ENCODE peak calls at places on chromosomes 4 and X, in nine cellular contexts. G, K, Y, P, C, I, D, H and S are unnamed samples.

GRCh38 chr4:162485486-162485885 is 321.7 kb upstream of the FSTL5 start:
- DNase-seq in D (no peak), H (peak; percentile 40), I (no peak), Y (no peak), C (no peak), P (no peak), K (no peak), G (no peak), S (no peak)

GRCh38 chr4:83618431-83618830 is 82.5 kb downstream of the GPAT3 start:
- DNase-seq in K (no peak), P (peak; percentile 50), C (peak; percentile 83), D (no peak), G (peak; percentile 23), Y (no peak), I (no peak), H (peak; percentile 84), S (no peak)

GRCh38 chr4:76883147-76883546 is 14.8 kb downstream of the SOWAHB start:
- DNase-seq in K (no peak), C (no peak), G (no peak), H (no peak), P (no peak), Y (no peak), D (no peak), I (no peak), S (peak; percentile 26)

GRCh38 chr4:62835579-62835978 is 1573.7 kb downstream of the TECRL start:
- DNase-seq in I (no peak), C (no peak), H (no peak), D (no peak), K (no peak), Y (no peak), P (no peak), G (no peak), S (no peak)

GRCh38 chr4:76655566-76656479 is 220.8 kb downstream of the SHROOM3 start:
- DNase-seq in P (no peak), Y (no peak), I (no peak), D (no peak), H (peak; percentile 20), K (no peak), G (no peak), C (no peak), S (no peak)

GRCh38 chr4:73770917-73771316 is 30.5 kb downstream of the CXCL8 start:
- DNase-seq in G (no peak), I (peak; percentile 69), H (no peak), K (no peak), P (peak; percentile 70), C (no peak), Y (no peak), D (no peak), S (no peak)

GRCh38 chr4:106034205-106034604 is 138.9 kb downstream of the NPNT start:
- DNase-seq in K (no peak), C (peak; percentile 84), I (no peak), P (no peak), Y (no peak), D (no peak), H (peak; percentile 56), G (no peak), S (no peak)

GRCh38 chrX:116232833-116233232 is 62.3 kb downstream of the AGTR2 start:
- DNase-seq in K (no peak), G (no peak), P (no peak), D (no peak), H (peak; percentile 83), I (no peak), C (peak; percentile 72), Y (no peak), S (no peak)

GRCh38 chrX:47637546-47638195 is 7.9 kb upstream of the CFP start:
- DNase-seq in C (no peak), H (no peak), D (peak; percentile 30), P (peak; percentile 28), Y (peak; percentile 65), G (peak; percentile 72), I (no peak), K (no peak), S (no peak)

GRCh38 chrX:131237363-131237762 is 51.7 kb downstream of the IGSF1 start:
- DNase-seq in P (no peak), C (no peak), G (peak; percentile 13), H (no peak), K (no peak), Y (no peak), D (no peak), I (no peak), S (no peak)

GRCh38 chrX:97372006-97372766 is 488.5 kb downstream of the RPA4 start:
- DNase-seq in P (no peak), Y (no peak), C (no peak), I (no peak), K (no peak), D (no peak), G (no peak), H (no peak), S (no peak)

GRCh38 chrX:17801431-17801830 is 59.7 kb downstream of the RAI2 start:
- DNase-seq in Y (no peak), H (no peak), C (no peak), I (no peak), D (no peak), P (no peak), K (no peak), G (no peak), S (no peak)

GRCh38 chr4:77465271-77465670 is 140.3 kb upstream of the CXCL13 start:
- DNase-seq in Y (no peak), G (peak; percentile 52), D (no peak), I (no peak), K (no peak), H (peak; percentile 33), C (peak; percentile 20), P (peak; percentile 15), S (no peak)

GRCh38 chr4:102438396-102438795 is 62.8 kb upstream of the NFKB1 start:
- DNase-seq in I (no peak), G (no peak), D (no peak), C (peak; percentile 12), K (no peak), P (no peak), H (peak; percentile 71), Y (no peak), S (no peak)

GRCh38 chr4:155007660-155008176 is 200.7 kb upstream of the NPY2R start:
- DNase-seq in D (no peak), Y (no peak), I (no peak), H (no peak), K (no peak), P (no peak), G (no peak), C (no peak), S (no peak)

GRCh38 chrX:63250253-63250868 is 100.8 kb downstream of the SPIN4 start:
- DNase-seq in Y (peak; percentile 30), C (peak; percentile 89), I (no peak), P (peak; percentile 17), K (peak; percentile 86), H (peak; percentile 76), G (peak; percentile 81), D (peak; percentile 44), S (peak; percentile 23)

GRCh38 chrX:17459008-17459407 is 84.0 kb downstream of the NHS start:
- DNase-seq in K (no peak), H (peak; percentile 70), Y (no peak), I (no peak), P (no peak), C (peak; percentile 85), G (no peak), D (no peak), S (no peak)

GRCh38 chrX:107675365-107675654 is 47.0 kb downstream of the PRPS1 start:
- DNase-seq in G (no peak), Y (no peak), D (no peak), P (no peak), K (no peak), I (no peak), H (no peak), C (no peak), S (no peak)
- H3K4me3 ChIP-seq in G (no peak overlapping the region), Y (no peak overlapping the region), D (peak overlapping the region; percentile 78), P (no peak overlapping the region), K (no peak overlapping the region), I (no peak overlapping the region), H (no peak overlapping the region), C (no peak overlapping the region), S (no peak overlapping the region)

DNA sequence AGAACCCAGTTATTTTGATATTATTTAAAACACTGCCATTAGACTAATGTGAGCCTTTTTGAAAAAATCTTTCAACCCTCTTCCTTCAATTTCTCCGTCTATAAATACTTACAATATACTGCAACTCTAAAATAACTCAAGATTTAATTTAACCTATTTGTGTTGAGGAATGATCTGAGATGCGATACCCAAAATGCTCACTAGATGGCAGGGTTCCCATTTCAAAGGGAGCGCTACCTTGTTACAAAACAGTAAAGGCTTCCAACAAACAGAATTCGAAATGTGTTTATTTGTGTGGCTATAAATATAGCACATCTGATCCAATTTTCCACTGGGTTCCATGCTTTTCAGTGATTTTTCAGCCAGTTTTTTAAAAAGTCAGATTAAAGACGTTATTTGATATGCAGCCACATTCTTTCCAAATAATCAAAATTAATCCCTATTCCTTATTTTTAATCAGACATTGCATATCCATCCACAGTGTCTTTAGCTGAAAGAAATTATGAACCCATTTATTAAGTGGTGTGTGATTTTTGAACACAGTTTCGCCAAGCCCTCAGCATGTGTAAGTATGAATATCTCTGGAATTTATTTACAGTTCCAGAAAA is 667.9 kb upstream of the LCORL start:
- DNase-seq in K (peak; percentile 72), H (peak; percentile 65), G (peak; percentile 79), P (peak; percentile 68), Y (no peak), D (peak; percentile 14), C (peak; percentile 60), I (no peak), S (peak; percentile 34)
- H3K4me3 ChIP-seq in K (no peak overlapping the region), H (no peak overlapping the region), G (no peak overlapping the region), P (no peak overlapping the region), Y (no peak overlapping the region), D (no peak overlapping the region), C (no peak overlapping the region), I (no peak overlapping the region), S (no peak overlapping the region)

GRCh38 chr4:110614173-110614948 is 8.5 kb downstream of the PITX2 start:
- DNase-seq in H (no peak), Y (no peak), D (no peak), P (no peak), C (no peak), G (peak; percentile 86), I (no peak), K (no peak), S (no peak)
- H3K4me3 ChIP-seq in H (no peak overlapping the region), Y (no peak overlapping the region), D (no peak overlapping the region), P (no peak overlapping the region), C (no peak overlapping the region), G (peak overlapping the region; percentile 53), I (no peak overlapping the region), K (no peak overlapping the region), S (no peak overlapping the region)

GRCh38 chrX:86044210-86044609 is 3.1 kb downstream of the CHM start:
- DNase-seq in Y (no peak), K (no peak), G (no peak), I (no peak), H (no peak), P (no peak), D (no peak), C (no peak), S (no peak)

GRCh38 chrX:86039625-86040568 is 7.5 kb downstream of the CHM start:
- DNase-seq in P (no peak), D (no peak), K (no peak), G (no peak), I (no peak), C (no peak), Y (no peak), H (no peak), S (no peak)
- H3K4me3 ChIP-seq in P (no peak overlapping the region), D (no peak overlapping the region), K (no peak overlapping the region), G (no peak overlapping the region), I (no peak overlapping the region), C (no peak overlapping the region), Y (no peak overlapping the region), H (no peak overlapping the region), S (no peak overlapping the region)